ENCODE peak calls at places on chromosome 18, in seven cellular contexts. C is activated CD4-positive, alpha-beta T cell treated with anti-CD3 and anti-CD28 coated beads for 24 hours; O is adipocyte; R is left cardiac atrium; Y is 8988T; U is hypothalamus; G is mucosa of descending colon. L is an unnamed sample.

GRCh38 chr18:1394966-1395365 is 490.3 kb downstream of the ADCYAP1 start:
- DNase-seq in Y (no peak), U (no peak), R (no peak), G (no peak), C (no peak), O (no peak), L (no peak)

GRCh38 chr18:9673296-9674251 is 34.5 kb upstream of the RAB31 start:
- DNase-seq in O (peak; percentile 46), U (peak; percentile 5), Y (no peak), G (peak; percentile 32), R (no peak), C (no peak), L (peak; percentile 5)

GRCh38 chr18:74183110-74183509 is 34.8 kb downstream of the TIMM21 start:
- DNase-seq in R (no peak), G (no peak), U (no peak), C (no peak), O (no peak), Y (no peak), L (no peak)

GRCh38 chr18:32530947-32531651 is 60.4 kb upstream of the GAREM1 start:
- DNase-seq in Y (no peak), G (no peak), O (peak; percentile 16), C (no peak), U (no peak), R (no peak), L (no peak)

GRCh38 chr18:22170421-22171262 is 1.3 kb downstream of the GATA6 start:
- DNase-seq in C (no peak), Y (peak; percentile 82), R (peak; percentile 72), O (peak; percentile 86), U (no peak), G (peak; percentile 69), L (no peak)

GRCh38 chr18:22551536-22552151 is 133.9 kb upstream of the CTAGE1 start:
- DNase-seq in Y (no peak), C (no peak), O (peak; percentile 53), G (no peak), R (no peak), U (no peak), L (peak; percentile 90)

GRCh38 chr18:76667603-76668002 is 154.8 kb upstream of the ZNF236 start:
- DNase-seq in O (no peak), G (no peak), U (no peak), Y (no peak), C (no peak), R (no peak), L (no peak)

GRCh38 chr18:58209326-58209725 is 165.3 kb downstream of the NEDD4L start:
- DNase-seq in Y (no peak), O (no peak), R (no peak), C (no peak), U (no peak), G (no peak), L (peak; percentile 21)

GRCh38 chr18:8744038-8744437 is 38.7 kb downstream of the MTCL1 start:
- DNase-seq in R (no peak), Y (no peak), U (no peak), O (no peak), G (no peak), C (no peak), L (no peak)

GRCh38 chr18:44598514-44598913 is 82.2 kb upstream of the SETBP1 start:
- DNase-seq in C (no peak), Y (no peak), U (no peak), O (no peak), R (no peak), G (no peak), L (no peak)

GRCh38 chr18:77482190-77482928 is 232.7 kb downstream of the GALR1 start:
- DNase-seq in G (no peak), R (no peak), O (no peak), C (no peak), U (no peak), Y (no peak), L (no peak)

GRCh38 chr18:11859903-11860407 is 8.7 kb downstream of the CHMP1B start:
- DNase-seq in Y (no peak), R (no peak), C (no peak), U (no peak), O (peak; percentile 47), G (no peak), L (peak; percentile 78)

GRCh38 chr18:61006687-61007224 is 326.5 kb upstream of the CDH20 start:
- DNase-seq in C (no peak), Y (no peak), O (no peak), R (no peak), U (no peak), G (no peak), L (no peak)

GRCh38 chr18:67381608-67382150 is 134.8 kb downstream of the DSEL start:
- DNase-seq in G (no peak), R (no peak), U (no peak), C (no peak), O (no peak), Y (no peak), L (no peak)

GRCh38 chr18:297936-298335 is 30.1 kb upstream of the THOC1 start:
- DNase-seq in G (no peak), U (no peak), C (no peak), R (no peak), Y (no peak), O (no peak), L (no peak)

GRCh38 chr18:50674307-50674706 is 114.4 kb downstream of the MAPK4 start:
- DNase-seq in G (no peak), C (no peak), Y (no peak), O (no peak), U (no peak), R (no peak), L (no peak)

GRCh38 chr18:54815086-54815485 is 13.2 kb upstream of the RAB27B start:
- DNase-seq in Y (no peak), O (no peak), G (no peak), R (no peak), U (no peak), C (no peak), L (no peak)

GRCh38 chr18:49949991-49950395 is 136.7 kb upstream of the ACAA2 start:
- DNase-seq in O (no peak), C (no peak), R (no peak), Y (no peak), U (no peak), G (no peak), L (no peak)

GRCh38 chr18:50117876-50118275 is 77.1 kb downstream of the MYO5B start:
- DNase-seq in R (no peak), G (no peak), U (no peak), Y (no peak), C (no peak), O (no peak), L (no peak)

GRCh38 chr18:26470011-26470637 is 78.2 kb downstream of the KCTD1 start:
- DNase-seq in C (no peak), G (no peak), R (no peak), U (no peak), O (no peak), Y (no peak), L (no peak)

GRCh38 chr18:63199743-63200241 is 119.8 kb downstream of the BCL2 start:
- DNase-seq in G (no peak), R (no peak), U (no peak), Y (no peak), O (no peak), C (no peak), L (no peak)

GRCh38 chr18:63111549-63112402 is 207.8 kb downstream of the BCL2 start:
- DNase-seq in Y (no peak), O (peak; percentile 30), G (no peak), R (peak; percentile 56), U (no peak), C (no peak), L (no peak)

GRCh38 chr18:51655327-51655698 is 457.8 kb upstream of the MEX3C start:
- DNase-seq in G (no peak), C (no peak), Y (no peak), U (peak; percentile 25), O (no peak), R (no peak), L (no peak)

GRCh38 chr18:60147326-60147725 is 225.2 kb downstream of the MC4R start:
- DNase-seq in R (no peak), O (no peak), C (no peak), G (no peak), U (no peak), Y (no peak), L (no peak)

GRCh38 chr18:61199131-61199903 is 133.9 kb upstream of the CDH20 start:
- DNase-seq in C (no peak), Y (no peak), O (peak; percentile 79), U (no peak), G (no peak), R (no peak), L (no peak)

GRCh38 chr18:62844850-62845643 is 129.7 kb downstream of the PHLPP1 start:
- DNase-seq in G (no peak), R (no peak), Y (no peak), U (no peak), O (no peak), C (peak; percentile 20), L (no peak)

GRCh38 chr18:73647391-73647790 is 500.2 kb downstream of the FBXO15 start:
- DNase-seq in Y (no peak), R (no peak), C (no peak), G (no peak), O (no peak), U (no peak), L (no peak)

GRCh38 chr18:23386317-23386716 is 66.8 kb upstream of the RIOK3 start:
- DNase-seq in R (no peak), Y (no peak), O (no peak), U (no peak), G (no peak), C (no peak), L (no peak)

GRCh38 chr18:63681449-63682381 is 20.0 kb upstream of the SERPINB3 start:
- DNase-seq in R (no peak), Y (no peak), U (no peak), C (no peak), O (no peak), G (no peak), L (no peak)

GRCh38 chr18:23693849-23694248 is 4.6 kb downstream of the LAMA3 start:
- DNase-seq in O (no peak), R (no peak), C (no peak), Y (no peak), U (no peak), G (no peak), L (no peak)

L was measured in SW 1271.